ENCODE peak calls at places on chromosomes 4 and X, in five cellular contexts. W is left lung, R is AG09309, T is GM06990, X is AG10803. B is an unnamed sample.

GRCh38 chrX:118855681-118856310 is 32.2 kb downstream of the ZCCHC12 start:
- DNase-seq in W (no peak), R (no peak), T (no peak), X (no peak), B (no peak)

GRCh38 chrX:150643958-150644357 is 49.2 kb upstream of the MTMR1 start:
- DNase-seq in W (no peak), R (no peak), T (no peak), X (no peak), B (no peak)

GRCh38 chr4:173507471-173508385 is 22.3 kb downstream of the HAND2 start:
- DNase-seq in W (no peak), R (no peak), T (no peak), X (no peak), B (no peak)

GRCh38 chr4:37054670-37055069 is 189.9 kb upstream of the NWD2 start:
- DNase-seq in W (no peak), R (no peak), T (no peak), X (no peak), B (no peak)

GRCh38 chr4:98586634-98587354 is 71.6 kb downstream of the TSPAN5 start:
- DNase-seq in W (no peak), R (no peak), T (no peak), X (no peak), B (no peak)

GRCh38 chr4:27684501-27685077 is 823.9 kb downstream of the STIM2 start:
- DNase-seq in W (no peak), R (no peak), T (no peak), X (peak), B (peak)

GRCh38 chrX:148567779-148568178 is 67.4 kb downstream of the AFF2 start:
- DNase-seq in W (no peak), R (no peak), T (no peak), X (no peak), B (no peak)

GRCh38 chrX:150062292-150063137 is 124.2 kb upstream of the EOLA2 start:
- DNase-seq in W (no peak), R (peak), T (no peak), X (peak), B (no peak)

GRCh38 chr4:21888195-21888976 is 60.2 kb downstream of the KCNIP4 start:
- DNase-seq in W (no peak), R (peak), T (no peak), X (peak), B (no peak)

GRCh38 chrX:17822351-17822750 is 38.7 kb downstream of the RAI2 start:
- DNase-seq in W (no peak), R (no peak), T (no peak), X (peak), B (no peak)

GRCh38 chrX:40709395-40709794 is 25.9 kb downstream of the MED14 start:
- DNase-seq in W (no peak), R (no peak), T (no peak), X (no peak), B (no peak)

GRCh38 chr4:79294064-79294463 is 31.8 kb downstream of the NAA11 start:
- DNase-seq in W (no peak), R (no peak), T (no peak), X (no peak), B (no peak)

GRCh38 chr4:72564184-72564583 is 4.8 kb downstream of the ADAMTS3 start:
- DNase-seq in W (no peak), R (peak), T (no peak), X (peak), B (no peak)

GRCh38 chr4:78565971-78566372 is 14.4 kb downstream of the ANXA3 start:
- DNase-seq in W (no peak), R (no peak), T (no peak), X (peak), B (no peak)

GRCh38 chr4:48546336-48546735 is 56.3 kb downstream of the ZAR1 start:
- DNase-seq in W (no peak), R (peak), T (no peak), X (peak), B (peak)

GRCh38 chr4:139099366-139099982 is 77.5 kb downstream of the ELF2 start:
- DNase-seq in W (no peak), R (peak), T (peak), X (peak), B (peak)

GRCh38 chrX:46184749-46185148 is 360.5 kb downstream of the ZNF674 start:
- DNase-seq in W (no peak), R (no peak), T (no peak), X (no peak), B (no peak)

GRCh38 chr4:167233523-167234387 is 539 bp downstream of the SPOCK3 start:
- DNase-seq in W (peak), R (no peak), T (peak), X (no peak), B (no peak)

GRCh38 chrX:69614896-69615295 is 1.0 kb upstream of the EDA start:
- DNase-seq in W (no peak), R (no peak), T (no peak), X (no peak), B (no peak)

GRCh38 chrX:69616520-69617203 is 749 bp downstream of the EDA start:
- DNase-seq in W (peak), R (no peak), T (peak), X (no peak), B (no peak)

GRCh38 chrX:69615323-69615722 is 590 bp upstream of the EDA start:
- DNase-seq in W (no peak), R (no peak), T (no peak), X (no peak), B (no peak)

GRCh38 chrX:69615779-69616519 is at the start of gene EDA:
- DNase-seq in W (peak), R (no peak), T (peak), X (peak), B (no peak)

GRCh38 chrX:69618803-69619202 is 2.9 kb downstream of the EDA start:
- DNase-seq in W (no peak), R (no peak), T (peak), X (peak), B (no peak)
- TF ChIP-seq CTCF in W (peak), R (peak), T (peak), X (peak), B (no peak)

GRCh38 chrX:48787809-48788471 is 1.6 kb downstream of the GATA1 start:
- DNase-seq in W (no peak), R (no peak), T (no peak), X (no peak), B (no peak)
- H3K4me3 ChIP-seq in W (no peak), R (no peak), T (no peak), X (no peak), B (no peak)

GRCh38 chr4:13917010-13917409 is 289.5 kb upstream of the BOD1L1 start:
- DNase-seq in W (no peak), R (peak), T (no peak), X (peak), B (no peak)
- TF ChIP-seq CTCF in W (no peak), R (no peak), T (no peak), X (peak), B (no peak)

GRCh38 chr4:88230399-88230798 is 54.0 kb downstream of the PPM1K start:
- DNase-seq in W (no peak), R (no peak), T (no peak), X (no peak), B (no peak)
- H3K4me3 ChIP-seq in W (no peak), R (no peak), T (no peak), X (no peak), B (no peak)

GRCh38 chr4:127484101-127484500 is 148.7 kb upstream of the INTU start:
- DNase-seq in W (no peak), R (no peak), T (no peak), X (no peak), B (no peak)

GRCh38 chr4:127482049-127482448 is 150.7 kb upstream of the INTU start:
- DNase-seq in W (no peak), R (no peak), T (no peak), X (peak), B (no peak)

GRCh38 chr4:127479031-127479622 is 153.6 kb upstream of the INTU start:
- DNase-seq in W (no peak), R (no peak), T (no peak), X (peak), B (no peak)
- TF ChIP-seq CTCF in W (peak), R (peak), T (peak), X (peak), B (peak)

DNA sequence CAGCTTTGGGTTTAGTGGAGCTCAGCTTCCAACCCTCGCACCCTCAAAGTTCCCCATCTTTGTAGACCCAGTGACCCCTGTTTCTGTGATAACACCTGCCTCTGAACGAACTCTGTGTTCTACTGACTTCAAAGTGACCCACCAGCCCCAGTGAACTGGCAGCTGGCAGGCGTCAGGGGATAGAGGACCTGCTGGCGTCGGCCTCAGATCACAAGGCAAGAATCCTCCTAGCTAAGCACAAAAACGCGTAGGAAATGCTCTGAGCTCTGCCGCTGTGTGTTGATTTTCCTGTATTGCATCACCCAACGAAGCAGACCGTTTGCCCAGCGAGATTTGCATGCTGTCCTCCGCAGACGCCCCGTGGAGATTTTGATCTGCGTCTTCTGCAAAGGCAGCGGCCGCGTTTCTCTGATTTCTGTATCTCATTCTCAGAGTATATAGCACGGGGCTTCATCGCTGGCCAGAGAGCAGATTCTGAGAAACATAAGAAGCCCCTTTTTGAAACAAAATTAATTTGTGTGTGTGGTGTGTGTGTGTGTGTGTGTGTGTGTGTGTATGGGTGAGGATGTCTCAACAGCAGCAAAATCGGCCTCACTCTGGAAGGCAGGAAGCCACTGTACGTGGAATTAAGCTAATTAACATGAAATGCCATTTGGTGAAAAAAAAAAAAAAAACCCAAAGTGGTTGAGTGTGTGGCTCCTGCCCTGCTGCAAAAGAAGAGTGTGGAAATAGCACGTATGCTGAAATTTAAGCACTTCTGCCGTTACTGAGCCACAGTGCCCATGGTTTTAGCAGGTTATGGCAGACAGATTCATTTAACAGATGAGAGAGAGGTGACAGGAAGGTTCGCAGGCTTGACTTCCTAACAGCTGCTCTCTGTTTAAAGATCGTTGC is 29.2 kb upstream of the ASMTL start:
- DNase-seq in W (no peak), R (peak), T (peak), X (peak), B (peak)
- H3K4me3 ChIP-seq in W (no peak), R (no peak), T (peak), X (peak), B (peak)

DNA sequence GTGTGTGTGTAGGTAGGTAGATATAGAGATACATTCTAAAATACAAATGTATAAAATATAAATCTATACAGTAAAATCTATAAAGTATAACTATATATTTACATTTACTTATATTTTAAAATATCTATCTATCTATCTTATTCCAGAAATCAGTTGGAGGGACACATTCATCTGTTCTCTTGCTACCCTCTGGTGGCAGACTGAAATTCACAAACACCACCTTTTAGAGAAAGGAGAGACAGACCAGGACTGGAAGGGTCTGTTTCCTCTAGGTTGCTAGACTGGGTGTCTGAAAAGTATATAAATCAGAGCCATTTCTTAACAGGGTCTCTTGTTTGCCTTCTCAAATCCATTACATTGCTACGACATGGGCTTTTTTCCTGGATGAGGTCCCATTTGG is 343.0 kb downstream of the OPHN1 start:
- DNase-seq in W (no peak), R (no peak), T (no peak), X (peak), B (no peak)
- TF ChIP-seq CTCF in W (no peak), R (peak), T (no peak), X (peak), B (no peak)

GRCh38 chr4:122512430-122512829 is 55.9 kb upstream of the IL2 start:
- DNase-seq in W (no peak), R (no peak), T (peak), X (no peak), B (no peak)

GRCh38 chr4:122503214-122503613 is 46.7 kb upstream of the IL2 start:
- DNase-seq in W (no peak), R (no peak), T (no peak), X (no peak), B (no peak)

DNA sequence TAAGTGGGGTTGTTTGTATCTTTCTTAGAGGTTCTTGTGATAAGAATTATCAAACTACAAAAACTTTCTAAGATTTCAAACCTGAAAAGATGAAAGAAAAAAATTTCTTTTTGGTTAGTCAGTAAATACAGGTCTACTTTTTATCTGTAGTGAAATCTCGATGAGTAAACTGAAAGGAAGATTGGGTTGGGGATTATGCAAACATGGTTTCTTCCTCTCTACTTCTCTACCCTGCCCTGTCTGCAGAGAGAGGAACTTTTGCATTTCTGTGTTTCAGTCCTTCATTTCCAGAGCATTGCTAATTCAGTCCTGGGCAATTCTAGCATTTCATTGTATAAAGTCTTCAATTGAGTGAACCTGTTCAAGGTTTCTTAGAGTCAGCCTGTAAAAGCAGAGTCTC is 51.6 kb upstream of the IL2 start:
- DNase-seq in W (no peak), R (no peak), T (no peak), X (no peak), B (no peak)
- H3K4me3 ChIP-seq in W (no peak), R (no peak), T (no peak), X (no peak), B (no peak)

DNA sequence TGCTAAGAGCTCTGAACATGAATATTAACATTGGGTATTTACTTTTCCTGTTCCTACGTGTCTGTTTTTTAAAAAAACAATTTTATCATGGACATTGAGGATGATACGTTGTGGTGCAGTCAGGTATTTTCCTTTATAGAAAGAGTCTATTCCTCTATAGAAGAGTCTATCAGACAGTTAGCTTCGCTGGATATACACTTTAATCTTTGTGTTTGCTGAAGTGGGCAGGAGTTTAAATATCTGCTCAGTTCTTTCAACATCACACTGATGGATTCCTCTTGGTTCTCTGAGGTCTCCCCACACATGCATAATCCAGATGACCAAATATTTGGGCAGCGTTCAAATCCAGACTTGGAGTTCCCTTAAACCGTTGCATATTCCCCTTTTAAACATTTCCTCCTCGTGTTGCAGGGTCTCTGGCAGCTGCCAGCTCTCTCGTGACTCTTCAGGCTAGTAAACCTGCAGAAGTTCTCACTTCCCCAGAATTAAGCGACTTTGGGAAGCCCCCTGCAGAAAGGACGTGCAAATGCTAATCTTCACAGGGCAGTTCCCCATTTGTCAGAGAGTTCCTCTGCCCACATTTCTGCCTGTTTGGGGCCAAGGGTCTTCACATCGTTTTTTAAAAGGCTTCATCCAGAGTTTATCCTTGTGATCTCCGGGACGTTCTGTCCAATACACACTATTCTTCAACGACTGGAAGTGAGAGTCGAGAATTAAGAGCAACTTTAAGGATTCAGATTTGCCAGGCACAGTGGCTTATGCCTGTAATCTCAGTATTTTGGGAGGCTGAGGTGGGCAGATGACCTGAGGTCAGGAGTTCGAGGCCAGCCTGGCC is 20.5 kb upstream of the DHRSX start:
- DNase-seq in W (no peak), R (no peak), T (peak), X (peak), B (peak)
- TF ChIP-seq CTCF in W (no peak), R (no peak), T (no peak), X (no peak), B (no peak)

B was measured in GM12864.